ENCODE peak calls at places on chromosomes 12 and 14, in ten cellular contexts. B is sciatic nerve; W is fibroblast of gingiva; P is caudate nucleus; T is stimulated activated CD8-positive, alpha-beta memory T cell treated with anti-CD3 and anti-CD28 coated beads, Interleukin-4, amount 100 ng/mL, for 4 hours; A is GM06990; R is NCI-H774; C is left cardiac atrium; X is T-helper 2 cell; V is GM04504. O is an unnamed sample.

GRCh38 chr14:93184391-93185332 is at the start of the genes LYSET and MOAP1:
- DNase-seq in B (peak), W (peak), P (peak), T (peak), A (peak), R (peak), C (peak), X (peak), V (peak), O (peak)

GRCh38 chr14:92517761-92518160 is 4.2 kb downstream of the RIN3 start:
- DNase-seq in B (no peak), W (no peak), P (no peak), T (no peak), A (no peak), R (no peak), C (no peak), X (no peak), V (no peak), O (no peak)

GRCh38 chr12:93803408-93803807 is 126.2 kb downstream of the CRADD start:
- DNase-seq in B (no peak), W (peak), P (no peak), T (no peak), A (no peak), R (no peak), C (no peak), X (no peak), V (peak), O (no peak)

GRCh38 chr12:13784504-13784903 is 196.9 kb downstream of the GRIN2B start:
- DNase-seq in B (no peak), W (no peak), P (no peak), T (no peak), A (no peak), R (no peak), C (peak), X (no peak), V (no peak), O (no peak)

GRCh38 chr12:15811192-15812127 is 22.3 kb upstream of the EPS8 start:
- DNase-seq in B (no peak), W (peak), P (no peak), T (no peak), A (no peak), R (no peak), C (no peak), X (no peak), V (no peak), O (no peak)

GRCh38 chr14:71725802-71726638 is 206.2 kb upstream of the RGS6 start:
- DNase-seq in B (no peak), W (peak), P (no peak), T (no peak), A (no peak), R (no peak), C (no peak), X (no peak), V (peak), O (no peak)

GRCh38 chr12:12331896-12332295 is 18.1 kb downstream of the MANSC1 start:
- DNase-seq in B (no peak), W (no peak), P (no peak), T (no peak), A (no peak), R (peak), C (no peak), X (no peak), V (no peak), O (no peak)

GRCh38 chr14:51167587-51168219 is 72.3 kb upstream of the TMX1 start:
- DNase-seq in B (no peak), W (peak), P (no peak), T (no peak), A (no peak), R (no peak), C (no peak), X (no peak), V (no peak), O (no peak)

GRCh38 chr12:111151441-111151840 is 217.5 kb downstream of the PHETA1 start:
- DNase-seq in B (no peak), W (no peak), P (no peak), T (no peak), A (no peak), R (no peak), C (no peak), X (no peak), V (no peak), O (no peak)

GRCh38 chr12:119683816-119684215 is 15.9 kb downstream of the PRKAB1 start:
- DNase-seq in B (no peak), W (no peak), P (no peak), T (no peak), A (no peak), R (no peak), C (no peak), X (no peak), V (no peak), O (no peak)

GRCh38 chr12:125453751-125454150 is 388.5 kb downstream of the AACS start:
- DNase-seq in B (no peak), W (no peak), P (peak), T (no peak), A (no peak), R (no peak), C (no peak), X (no peak), V (no peak), O (no peak)

GRCh38 chr14:72560331-72560730 is 333.6 kb downstream of the DPF3 start:
- DNase-seq in B (no peak), W (no peak), P (no peak), T (no peak), A (no peak), R (no peak), C (no peak), X (no peak), V (no peak), O (no peak)

GRCh38 chr12:2074792-2075191 is 22.0 kb downstream of the CACNA1C start:
- DNase-seq in B (no peak), W (no peak), P (no peak), T (no peak), A (no peak), R (no peak), C (no peak), X (no peak), V (no peak), O (no peak)

GRCh38 chr12:54311091-54311490 is 10.3 kb upstream of the NFE2 start:
- DNase-seq in B (no peak), W (no peak), P (no peak), T (no peak), A (no peak), R (no peak), C (no peak), X (no peak), V (no peak), O (no peak)

GRCh38 chr12:110223777-110224378 is 57.2 kb upstream of the ATP2A2 start:
- DNase-seq in B (no peak), W (no peak), P (no peak), T (no peak), A (no peak), R (no peak), C (no peak), X (no peak), V (no peak), O (no peak)

GRCh38 chr12:22658214-22658613 is 33.2 kb downstream of the ETNK1 start:
- DNase-seq in B (no peak), W (no peak), P (no peak), T (no peak), A (no peak), R (no peak), C (no peak), X (no peak), V (peak), O (no peak)

GRCh38 chr12:101829639-101830390 is 944 bp downstream of the GNPTAB start:
- DNase-seq in B (no peak), W (no peak), P (no peak), T (no peak), A (no peak), R (no peak), C (no peak), X (no peak), V (no peak), O (no peak)

GRCh38 chr12:12010277-12011031 is 60.3 kb upstream of the BCL2L14 start:
- DNase-seq in B (peak), W (peak), P (peak), T (no peak), A (peak), R (no peak), C (peak), X (peak), V (no peak), O (no peak)

GRCh38 chr12:64796205-64796845 is 28.1 kb upstream of the TBC1D30 start:
- DNase-seq in B (peak), W (peak), P (peak), T (peak), A (peak), R (peak), C (peak), X (peak), V (peak), O (peak)

GRCh38 chr14:34872822-34873590 is 2.2 kb downstream of the BAZ1A start:
- DNase-seq in B (no peak), W (peak), P (no peak), T (no peak), A (peak), R (peak), C (no peak), X (peak), V (peak), O (peak)

GRCh38 chr12:94951071-94951639 is 52.3 kb downstream of the NDUFA12 start:
- DNase-seq in B (no peak), W (no peak), P (no peak), T (no peak), A (no peak), R (no peak), C (no peak), X (no peak), V (no peak), O (no peak)

GRCh38 chr12:131897875-131898274 is 3.5 kb downstream of the ULK1 start:
- DNase-seq in B (no peak), W (no peak), P (no peak), T (no peak), A (no peak), R (no peak), C (no peak), X (no peak), V (no peak), O (no peak)

GRCh38 chr12:62808166-62808879 is 126.6 kb downstream of the PPM1H start:
- DNase-seq in B (no peak), W (no peak), P (no peak), T (no peak), A (no peak), R (no peak), C (no peak), X (no peak), V (no peak), O (no peak)

GRCh38 chr14:35158951-35159653 is 36.8 kb downstream of the PRORP start:
- DNase-seq in B (no peak), W (no peak), P (no peak), T (no peak), A (no peak), R (no peak), C (no peak), X (no peak), V (no peak), O (no peak)